ENCODE peak calls at places on chromosomes 11 and 22, in five cellular contexts. J, W, F, O and C are unnamed samples.

GRCh38 chr11:10856689-10857603 is 907 bp downstream of the ZBED5 start:
- DNase-seq in W (no peak), F (no peak), J (peak; percentile 30), O (peak; percentile 76), C (peak; percentile 47)

GRCh38 chr22:49048591-49048990 is 779.1 kb downstream of the BRD1 start:
- DNase-seq in O (no peak), J (no peak), F (no peak), W (no peak), C (no peak)

GRCh38 chr11:66341502-66342126 is 3.3 kb downstream of the BRMS1 start:
- DNase-seq in F (no peak), J (no peak), W (no peak), O (no peak), C (no peak)

GRCh38 chr11:65308281-65308891 is 6.3 kb upstream of the CDC42EP2 start:
- DNase-seq in W (no peak), O (peak; percentile 58), J (no peak), F (no peak), C (peak; percentile 80)

GRCh38 chr11:124499711-124500110 is 43.7 kb downstream of the OR8B12 start:
- DNase-seq in O (no peak), J (no peak), F (no peak), W (no peak), C (no peak)

GRCh38 chr22:40423882-40424640 is 53.7 kb downstream of the SGSM3 start:
- DNase-seq in J (no peak), F (no peak), W (no peak), O (no peak), C (no peak)

GRCh38 chr11:66745356-66746235 is 16.6 kb upstream of the SPTBN2 start:
- DNase-seq in J (peak; percentile 62), W (no peak), F (no peak), O (peak; percentile 73), C (no peak)

GRCh38 chr11:33515347-33515746 is 185.3 kb downstream of the C11orf91 start:
- DNase-seq in F (no peak), J (no peak), W (no peak), O (peak; percentile 40), C (peak; percentile 89)

GRCh38 chr11:63620928-63621539 is 6.8 kb upstream of the PLAAT3 start:
- DNase-seq in J (no peak), W (no peak), F (no peak), O (no peak), C (no peak)

GRCh38 chr11:1410366-1411291 is 20.9 kb downstream of the BRSK2 start:
- DNase-seq in W (no peak), F (no peak), J (no peak), O (peak; percentile 88), C (no peak)

GRCh38 chr11:16883179-16883578 is 131.0 kb downstream of the PLEKHA7 start:
- DNase-seq in F (no peak), W (no peak), O (peak; percentile 31), J (no peak), C (peak; percentile 20)

GRCh38 chr11:69852051-69852450 is 32.8 kb upstream of the FGF3 start:
- DNase-seq in W (no peak), J (no peak), F (no peak), O (peak; percentile 59), C (no peak)

GRCh38 chr11:71462726-71463125 is 9.7 kb downstream of the NADSYN1 start:
- DNase-seq in J (no peak), O (no peak), W (no peak), F (no peak), C (no peak)

GRCh38 chr11:94405062-94405461 is 3.8 kb upstream of the GPR83 start:
- DNase-seq in J (no peak), F (no peak), W (no peak), O (no peak), C (no peak)